ENCODE peak calls at places on chromosomes 11 and 22, in five cellular contexts. H is stimulated activated CD8-positive, alpha-beta memory T cell treated with anti-CD3 and anti-CD28 coated beads, Interleukin-4, amount 100 ng/mL, for 1 hour; Z is omental fat pad; I is MCF 10A; V is effector memory CD4-positive, alpha-beta T cell. D is an unnamed sample.

GRCh38 chr11:76769645-76770586 is 13.2 kb upstream of the TSKU start:
- DNase-seq in V (no peak), I (peak; percentile 90), Z (no peak), H (no peak), D (no peak)

GRCh38 chr11:3836903-3837302 is 3.9 kb downstream of the RHOG start:
- DNase-seq in I (no peak), V (peak; percentile 15), Z (no peak), H (no peak), D (no peak)

GRCh38 chr22:29994941-29995340 is 85.3 kb upstream of the HORMAD2 start:
- DNase-seq in V (no peak), Z (no peak), I (no peak), H (no peak), D (no peak)

GRCh38 chr11:44028401-44028800 is 19.4 kb upstream of the ACCSL start:
- DNase-seq in V (no peak), H (no peak), Z (no peak), I (no peak), D (no peak)

GRCh38 chr11:130071211-130071712 is 1.6 kb downstream of the APLP2 start:
- DNase-seq in Z (no peak), H (no peak), I (peak; percentile 42), V (no peak), D (peak; percentile 37)

GRCh38 chr22:28051787-28052356 is 132.8 kb upstream of the PITPNB start:
- DNase-seq in H (no peak), Z (peak; percentile 62), I (peak; percentile 65), V (no peak), D (peak; percentile 46)

GRCh38 chr22:21714059-21714770 is 21.4 kb downstream of the YPEL1 start:
- DNase-seq in Z (no peak), I (no peak), H (no peak), V (no peak), D (no peak)

GRCh38 chr22:48690583-48691317 is 1136.9 kb downstream of the BRD1 start:
- DNase-seq in I (no peak), V (no peak), H (no peak), Z (no peak), D (no peak)

GRCh38 chr11:63764201-63764711 is 4.3 kb downstream of the ZFTA start:
- DNase-seq in H (no peak), Z (no peak), I (no peak), V (no peak), D (no peak)

GRCh38 chr22:19151329-19152191 is 1.5 kb upstream of the GSC2 start:
- DNase-seq in I (no peak), Z (no peak), V (no peak), H (no peak), D (no peak)

GRCh38 chr11:46215208-46215931 is 62.1 kb upstream of the CREB3L1 start:
- DNase-seq in Z (no peak), V (no peak), I (no peak), H (no peak), D (no peak)

GRCh38 chr11:15675683-15676082 is 561.0 kb downstream of the INSC start:
- DNase-seq in V (no peak), I (no peak), Z (no peak), H (no peak), D (no peak)

GRCh38 chr11:102485095-102485722 is 32.6 kb upstream of the TMEM123 start:
- DNase-seq in H (no peak), V (no peak), Z (no peak), I (peak; percentile 44), D (no peak)

GRCh38 chr22:19134874-19135273 is 3.8 kb downstream of the TSSK2 start:
- DNase-seq in H (no peak), I (no peak), Z (no peak), V (no peak), D (no peak)

GRCh38 chr11:111170761-111171379 is 74.7 kb upstream of the POU2AF2 start:
- DNase-seq in V (no peak), H (no peak), Z (no peak), I (no peak), D (no peak)

GRCh38 chr11:17275376-17276235 is 933 bp upstream of the NUCB2 start:
- DNase-seq in V (no peak), Z (no peak), I (no peak), H (no peak), D (no peak)

GRCh38 chr11:72635931-72636330 is 38.3 kb downstream of the PDE2A start:
- DNase-seq in V (no peak), H (no peak), I (no peak), Z (no peak), D (no peak)

GRCh38 chr22:17403906-17404305 is 34.6 kb downstream of the CECR2 start:
- DNase-seq in V (no peak), I (peak; percentile 8), H (no peak), Z (no peak), D (no peak)

GRCh38 chr11:122556605-122557004 is 98.9 kb upstream of the UBASH3B start:
- DNase-seq in I (no peak), V (no peak), H (no peak), Z (no peak), D (no peak)

GRCh38 chr11:67022961-67023956 is at the start of gene SYT12:
- DNase-seq in I (no peak), Z (no peak), H (no peak), V (no peak), D (no peak)

GRCh38 chr11:36065436-36065835 is 121.6 kb downstream of the LDLRAD3 start:
- DNase-seq in I (no peak), Z (no peak), H (no peak), V (no peak), D (no peak)

GRCh38 chr11:64652586-64653387 is 61.8 kb downstream of the SLC22A12 start:
- DNase-seq in Z (peak; percentile 92), V (peak; percentile 35), I (peak; percentile 74), H (peak; percentile 31), D (peak; percentile 82)

GRCh38 chr11:70186936-70187335 is 16.2 kb upstream of the FADD start:
- DNase-seq in Z (no peak), V (no peak), H (no peak), I (no peak), D (no peak)

GRCh38 chr22:33544707-33545106 is 375.6 kb downstream of the LARGE1 start:
- DNase-seq in I (no peak), V (no peak), Z (no peak), H (no peak), D (no peak)

GRCh38 chr11:71255323-71255722 is 2.9 kb upstream of the SHANK2 start:
- DNase-seq in Z (no peak), V (no peak), H (no peak), I (no peak), D (no peak)

GRCh38 chr11:746289-747175 is 732 bp upstream of the TALDO1 start:
- DNase-seq in V (no peak), I (peak; percentile 41), Z (no peak), H (no peak), D (peak; percentile 59)

GRCh38 chr11:67266424-67267187 is at the start of gene GRK2:
- DNase-seq in V (no peak), I (peak; percentile 42), Z (no peak), H (no peak), D (peak; percentile 54)

GRCh38 chr11:72000591-72000867 is 1.8 kb downstream of the IL18BP start:
- DNase-seq in I (no peak), Z (no peak), V (no peak), H (no peak), D (no peak)

GRCh38 chr22:23240639-23241389 is 60.5 kb downstream of the BCR start:
- DNase-seq in H (no peak), I (peak; percentile 64), V (no peak), Z (no peak), D (no peak)

GRCh38 chr11:15711311-15711710 is 596.6 kb downstream of the INSC start:
- DNase-seq in I (no peak), H (no peak), V (no peak), Z (no peak), D (no peak)

GRCh38 chr22:30062934-30063333 is 17.3 kb upstream of the HORMAD2 start:
- DNase-seq in I (no peak), Z (no peak), H (no peak), V (no peak), D (no peak)

D was measured in NCI-H1092 treated with DMSO at 0.1 percent for 48 hours.